ENCODE peak calls at places on chromosome 17, in seven cellular contexts. I is right lobe of liver, J is tibial nerve, G is IMR-90, V is ascending aorta, E is psoas muscle, M is PC-3. P is an unnamed sample.

GRCh38 chr17:30336369-30337171 is 2.7 kb upstream of the TMIGD1 start:
- DNase-seq in E (no peak), V (no peak), J (no peak), I (no peak), G (peak; percentile 59), M (peak; percentile 68), P (no peak)

GRCh38 chr17:18143044-18143936 is 34.7 kb downstream of the MYO15A start:
- DNase-seq in G (peak; percentile 16), J (no peak), V (no peak), I (no peak), M (peak; percentile 43), E (no peak), P (peak; percentile 74)

GRCh38 chr17:68585643-68586042 is 15.5 kb downstream of the FAM20A start:
- DNase-seq in V (no peak), J (no peak), E (no peak), M (no peak), G (no peak), I (no peak), P (no peak)

GRCh38 chr17:6082335-6082734 is 12.2 kb downstream of the WSCD1 start:
- DNase-seq in G (no peak), E (no peak), V (no peak), M (no peak), J (no peak), I (no peak), P (no peak)

GRCh38 chr17:61463068-61463980 is 11.1 kb downstream of the TBX4 start:
- DNase-seq in M (no peak), G (no peak), I (no peak), J (no peak), V (no peak), E (peak; percentile 36), P (no peak)

GRCh38 chr17:17792551-17793377 is 44.0 kb downstream of the SREBF1 start:
- DNase-seq in M (peak; percentile 7), I (no peak), G (peak; percentile 73), J (no peak), E (no peak), V (no peak), P (peak; percentile 79)

GRCh38 chr17:5019475-5019956 is 15.7 kb downstream of the SLC52A1 start:
- DNase-seq in E (no peak), M (peak; percentile 4), V (no peak), I (no peak), J (no peak), G (peak; percentile 12), P (no peak)

GRCh38 chr17:73226556-73227172 is 33.8 kb downstream of the COG1 start:
- DNase-seq in V (no peak), I (no peak), E (no peak), G (peak; percentile 45), J (no peak), M (no peak), P (no peak)

GRCh38 chr17:77025781-77026180 is 115.0 kb upstream of the SEC14L1 start:
- DNase-seq in G (no peak), J (no peak), E (no peak), V (no peak), I (no peak), M (no peak), P (no peak)

GRCh38 chr17:81519284-81520020 is 6.9 kb upstream of the ACTG1 start:
- DNase-seq in M (peak; percentile 90), G (no peak), E (peak; percentile 58), I (peak; percentile 71), V (no peak), J (no peak), P (peak; percentile 94)

GRCh38 chr17:16941072-16941641 is 30.8 kb downstream of the TNFRSF13B start:
- DNase-seq in E (no peak), M (peak; percentile 73), V (no peak), J (no peak), G (no peak), I (no peak), P (no peak)

GRCh38 chr17:74426551-74427047 is 5.3 kb upstream of the GPRC5C start:
- DNase-seq in G (no peak), M (no peak), I (no peak), J (no peak), E (no peak), V (no peak), P (no peak)

GRCh38 chr17:49217651-49218413 is 7.3 kb downstream of the ABI3 start:
- DNase-seq in E (peak; percentile 69), G (no peak), J (no peak), V (peak; percentile 63), I (peak; percentile 65), M (no peak), P (peak; percentile 71)

GRCh38 chr17:33980193-33980592 is 274.9 kb upstream of the CCL2 start:
- DNase-seq in G (no peak), M (no peak), J (no peak), V (no peak), I (no peak), E (no peak), P (no peak)

GRCh38 chr17:78258323-78259229 is 27.1 kb downstream of the TMEM235 start:
- DNase-seq in E (peak; percentile 83), V (no peak), J (no peak), M (no peak), G (peak; percentile 12), I (peak; percentile 81), P (peak; percentile 91)

GRCh38 chr17:75036643-75037268 is 10.0 kb downstream of the ATP5PD start:
- DNase-seq in M (peak; percentile 99), G (peak; percentile 77), E (peak; percentile 93), V (peak; percentile 57), I (peak; percentile 84), J (peak; percentile 79), P (peak; percentile 92)

GRCh38 chr17:42087042-42087701 is 11.1 kb downstream of the ZNF385C start:
- DNase-seq in G (no peak), J (no peak), E (no peak), M (no peak), I (no peak), V (no peak), P (no peak)

GRCh38 chr17:35630530-35631148 is 43.5 kb downstream of the AP2B1 start:
- DNase-seq in V (no peak), G (peak; percentile 80), J (no peak), M (peak; percentile 66), E (no peak), I (no peak), P (no peak)

GRCh38 chr17:75346906-75347305 is 57.7 kb upstream of the SLC25A19 start:
- DNase-seq in M (no peak), I (no peak), J (no peak), E (no peak), V (no peak), G (peak; percentile 72), P (no peak)

GRCh38 chr17:2029911-2030778 is at the start of gene DPH1:
- DNase-seq in G (peak; percentile 91), M (peak; percentile 91), J (peak; percentile 79), E (peak; percentile 96), I (peak; percentile 91), V (no peak), P (peak; percentile 96)

GRCh38 chr17:36932383-36933173 is 4.7 kb upstream of the LHX1 start:
- DNase-seq in E (peak; percentile 41), G (no peak), J (no peak), I (no peak), V (no peak), M (no peak), P (no peak)
- H3K4me1 ChIP-seq in E (peaks cover 44% of the 10 kb centered on the region), G (peaks cover 6% of the 10 kb centered on the region), J (no peaks in the 10 kb centered on the region), I (no peaks in the 10 kb centered on the region), V (peaks cover 47% of the 10 kb centered on the region), M (peaks cover 4% of the 10 kb centered on the region), P (peaks cover 13% of the 10 kb centered on the region)

GRCh38 chr17:7217113-7217987 is 2.3 kb downstream of the DLG4 start:
- DNase-seq in I (peak; percentile 34), M (peak; percentile 45), V (no peak), J (no peak), E (peak; percentile 70), G (peak; percentile 71), P (peak; percentile 87)
- H3K4me3 ChIP-seq in I (peak overlapping the region; percentile 20), M (peak overlapping the region; percentile 65), V (peak overlapping the region; percentile 58), J (peak overlapping the region; percentile 56), E (peak overlapping the region; percentile 50), G (peak overlapping the region; percentile 58), P (peak overlapping the region; percentile 47)

GRCh38 chr17:48047113-48047740 is 932 bp upstream of the NFE2L1 start:
- DNase-seq in J (no peak), M (no peak), I (no peak), V (no peak), G (no peak), E (no peak), P (no peak)

GRCh38 chr17:48048321-48049140 is at the start of gene NFE2L1:
- DNase-seq in I (peak; percentile 95), E (peak; percentile 97), M (peak; percentile 90), V (peak; percentile 69), G (peak; percentile 90), J (peak; percentile 87), P (peak; percentile 97)

GRCh38 chr17:48045270-48046001 is 2.7 kb upstream of the NFE2L1 start:
- DNase-seq in M (peak; percentile 51), G (no peak), E (peak; percentile 76), J (no peak), V (no peak), I (no peak), P (no peak)

GRCh38 chr17:48046296-48046695 is 1.9 kb upstream of the NFE2L1 start:
- DNase-seq in M (no peak), E (no peak), J (no peak), V (no peak), G (no peak), I (no peak), P (no peak)

DNA sequence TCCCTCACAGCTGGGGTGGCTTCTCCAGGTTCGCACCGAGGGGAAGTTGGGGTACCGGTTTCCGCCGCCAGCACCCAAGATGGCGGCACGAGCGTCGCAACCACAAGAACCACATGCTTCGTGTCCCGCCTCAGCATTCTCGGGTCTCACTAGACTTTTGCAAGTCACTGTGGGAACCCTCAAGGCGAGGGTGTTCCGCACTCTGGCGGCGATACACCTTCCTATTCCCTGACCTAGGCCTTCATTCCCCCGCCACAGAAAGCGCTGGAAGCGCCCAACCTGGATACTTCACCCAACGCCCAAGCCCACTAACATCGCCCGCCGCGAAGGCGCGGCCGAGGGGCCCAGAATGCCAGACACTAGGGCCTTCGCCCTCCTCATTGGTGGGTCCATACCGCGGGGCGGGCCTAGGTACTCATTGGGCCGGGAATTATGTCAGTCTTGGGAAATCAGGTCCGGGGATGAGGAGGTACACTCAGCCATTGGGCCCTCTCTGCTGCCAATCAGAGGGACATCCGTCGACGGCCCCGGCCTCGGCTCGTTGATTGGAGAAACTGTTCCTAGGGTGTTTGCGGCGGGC is 328 bp upstream of the NFE2L1 start:
- DNase-seq in V (peak; percentile 99), I (peak; percentile 99), E (peak; percentile 100), M (peak; percentile 100), G (peak; percentile 100), J (peak; percentile 99), P (peak; percentile 100)
- TF ChIP-seq CTCF in V (no peak), I (no peak), E (no peak), M (no peak), G (no peak), J (no peak), P (no peak)

GRCh38 chr17:21275047-21275578 is 9.4 kb upstream of the MAP2K3 start:
- DNase-seq in I (no peak), M (no peak), G (no peak), E (peak; percentile 78), V (no peak), J (no peak), P (no peak)

GRCh38 chr17:21268596-21269188 is 15.5 kb upstream of the NATD1 start:
- DNase-seq in V (no peak), G (no peak), M (no peak), J (no peak), E (peak; percentile 23), I (no peak), P (no peak)

GRCh38 chr17:21272250-21272649 is 12.3 kb upstream of the MAP2K3 start:
- DNase-seq in I (no peak), M (no peak), J (no peak), V (no peak), G (no peak), E (no peak), P (no peak)

GRCh38 chr17:21272881-21273839 is 11.4 kb upstream of the MAP2K3 start:
- DNase-seq in M (peak; percentile 54), I (no peak), J (no peak), G (no peak), V (no peak), E (peak; percentile 39), P (no peak)

GRCh38 chr17:21271767-21272166 is 12.7 kb upstream of the MAP2K3 start:
- DNase-seq in J (no peak), I (no peak), V (no peak), M (no peak), G (no peak), E (peak; percentile 20), P (no peak)
- H3K4me1 ChIP-seq in J (no peaks in the 10 kb centered on the region), I (no peaks in the 10 kb centered on the region), V (peaks cover 3% of the 10 kb centered on the region), M (peaks cover 14% of the 10 kb centered on the region), G (peaks cover 11% of the 10 kb centered on the region), E (peaks cover 27% of the 10 kb centered on the region), P (peaks cover 7% of the 10 kb centered on the region)